ENCODE peak calls at places on chromosomes 11 and 22, in ten cellular contexts. F is kidney; A is NB4; G is fibroblast of lung; K is CD8-positive, alpha-beta T cell; N is fibroblast of pulmonary artery; L is endodermal cell; Z is A549; J is mammary epithelial cell; D is fibroblast of the aortic adventitia. U is an unnamed sample.

GRCh38 chr11:119828011-119828410 is 99.0 kb upstream of the NECTIN1 start:
- DNase-seq in F (no peak), A (no peak), G (no peak), K (no peak), N (no peak), L (no peak), Z (no peak), J (no peak), D (no peak), U (no peak)

GRCh38 chr11:124482362-124483147 is 37.1 kb upstream of the OR8B8 start:
- DNase-seq in F (no peak), A (no peak), G (peak), K (no peak), N (peak), L (peak), Z (no peak), J (no peak), D (no peak), U (no peak)

GRCh38 chr11:120334894-120335462 is 1.2 kb upstream of the ARHGEF12 start:
- DNase-seq in F (no peak), A (peak), G (peak), K (peak), N (peak), L (peak), Z (peak), J (peak), D (peak), U (peak)

GRCh38 chr11:1853376-1854131 is 670 bp downstream of the LSP1 start:
- DNase-seq in F (peak), A (no peak), G (no peak), K (no peak), N (no peak), L (no peak), Z (no peak), J (no peak), D (no peak), U (no peak)

GRCh38 chr11:125724125-125724524 is 22.0 kb upstream of the PATE1 start:
- DNase-seq in F (no peak), A (peak), G (peak), K (no peak), N (peak), L (peak), Z (no peak), J (peak), D (peak), U (no peak)

GRCh38 chr11:128365044-128365443 is 222.3 kb downstream of the ETS1 start:
- DNase-seq in F (no peak), A (peak), G (peak), K (no peak), N (peak), L (no peak), Z (no peak), J (peak), D (peak), U (no peak)

GRCh38 chr22:30183861-30184278 is 62.7 kb downstream of the LIF start:
- DNase-seq in F (no peak), A (peak), G (peak), K (no peak), N (peak), L (no peak), Z (no peak), J (peak), D (no peak), U (no peak)

GRCh38 chr11:72700026-72700610 is 25.9 kb upstream of the PDE2A start:
- DNase-seq in F (no peak), A (no peak), G (peak), K (no peak), N (peak), L (peak), Z (no peak), J (no peak), D (peak), U (no peak)

GRCh38 chr11:68528630-68529029 is 68.1 kb downstream of the PPP6R3 start:
- DNase-seq in F (no peak), A (peak), G (no peak), K (no peak), N (peak), L (no peak), Z (no peak), J (no peak), D (no peak), U (no peak)

GRCh38 chr22:23035557-23036277 is 34.6 kb upstream of the GNAZ start:
- DNase-seq in F (no peak), A (no peak), G (no peak), K (no peak), N (no peak), L (no peak), Z (no peak), J (no peak), D (no peak), U (peak)

GRCh38 chr11:74866557-74866956 is 82.3 kb downstream of the XRRA1 start:
- DNase-seq in F (no peak), A (no peak), G (no peak), K (no peak), N (no peak), L (no peak), Z (no peak), J (no peak), D (no peak), U (no peak)

GRCh38 chr11:15499684-15500083 is 385.0 kb downstream of the INSC start:
- DNase-seq in F (no peak), A (no peak), G (no peak), K (no peak), N (no peak), L (no peak), Z (no peak), J (no peak), D (no peak), U (no peak)

GRCh38 chr22:42621505-42622002 is 6.9 kb upstream of the POLDIP3 start:
- DNase-seq in F (peak), A (peak), G (peak), K (peak), N (peak), L (peak), Z (peak), J (peak), D (peak), U (no peak)

GRCh38 chr11:1531418-1531817 is 40.7 kb downstream of the DUSP8 start:
- DNase-seq in F (no peak), A (no peak), G (peak), K (no peak), N (no peak), L (no peak), Z (no peak), J (peak), D (peak), U (no peak)

GRCh38 chr22:35805466-35805865 is 87.8 kb downstream of the APOL5 start:
- DNase-seq in F (no peak), A (no peak), G (peak), K (no peak), N (no peak), L (no peak), Z (no peak), J (no peak), D (no peak), U (no peak)

GRCh38 chr11:65651589-65652510 is 10.9 kb downstream of the RELA start:
- DNase-seq in F (peak), A (peak), G (peak), K (no peak), N (peak), L (peak), Z (no peak), J (peak), D (peak), U (no peak)

GRCh38 chr11:75873417-75874148 is 58.6 kb downstream of the UVRAG start:
- DNase-seq in F (no peak), A (peak), G (no peak), K (no peak), N (no peak), L (peak), Z (no peak), J (no peak), D (peak), U (peak)

GRCh38 chr22:42714308-42714707 is 6.4 kb downstream of the A4GALT start:
- DNase-seq in F (no peak), A (no peak), G (no peak), K (no peak), N (no peak), L (no peak), Z (no peak), J (no peak), D (no peak), U (no peak)

GRCh38 chr11:122202951-122203456 is 87.0 kb upstream of the BLID start:
- DNase-seq in F (peak), A (peak), G (peak), K (no peak), N (peak), L (peak), Z (peak), J (peak), D (peak), U (no peak)

GRCh38 chr11:65502274-65502851 is 3.5 kb downstream of the MALAT1 start:
- DNase-seq in F (no peak), A (peak), G (peak), K (no peak), N (peak), L (no peak), Z (no peak), J (no peak), D (peak), U (no peak)

GRCh38 chr11:79227732-79228416 is 213.0 kb downstream of the TENM4 start:
- DNase-seq in F (no peak), A (peak), G (no peak), K (no peak), N (no peak), L (peak), Z (no peak), J (no peak), D (no peak), U (no peak)
- TF ChIP-seq CTCF in F (no peak), A (no peak), G (no peak), K (no peak), N (peak), L (peak), Z (no peak), J (no peak), D (no peak), U (no peak)

DNA sequence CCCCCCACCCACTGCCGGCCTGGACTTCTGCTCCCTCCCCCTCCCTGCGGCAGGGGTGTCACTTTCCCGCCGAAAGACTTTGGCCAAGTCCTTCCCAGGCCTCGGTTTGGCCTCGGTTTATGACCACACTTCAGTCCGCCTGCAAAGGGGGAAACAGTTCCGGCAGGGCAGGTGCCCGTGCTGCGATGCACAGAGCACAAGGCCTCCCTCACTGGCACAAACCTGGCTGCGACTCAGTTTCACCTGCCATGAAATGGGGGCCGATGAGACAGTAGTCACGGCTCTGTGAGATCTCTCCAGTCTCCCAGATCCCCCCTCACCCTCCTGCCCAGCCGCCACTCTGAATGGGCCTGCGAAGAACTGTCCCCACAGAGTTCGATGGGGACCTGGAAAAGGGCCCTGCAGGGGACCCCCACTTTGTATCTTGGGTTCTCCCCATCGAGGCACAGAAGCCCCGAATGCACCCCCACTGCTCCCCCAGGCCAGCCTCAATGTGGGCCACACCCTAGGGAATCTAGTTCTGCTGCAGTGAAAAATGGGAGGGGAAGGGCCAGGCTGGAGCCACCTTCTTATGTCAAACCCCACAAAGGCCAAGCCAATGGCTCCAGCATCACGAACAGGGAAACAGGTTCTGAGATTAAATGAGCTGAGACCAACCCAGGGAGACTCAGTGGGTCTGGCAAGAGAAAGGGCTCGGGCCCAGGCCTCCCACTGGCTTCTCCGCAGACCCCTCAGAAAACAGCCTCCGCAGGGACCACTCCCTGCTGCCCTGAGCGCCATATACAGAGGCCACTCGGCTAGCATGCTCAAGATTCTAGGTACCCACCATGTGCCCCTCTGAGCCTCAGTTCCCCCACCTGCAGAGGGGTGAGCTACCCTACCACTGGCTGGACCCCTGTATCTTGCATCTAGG is 29.0 kb downstream of the ARVCF start:
- DNase-seq in F (no peak), A (no peak), G (no peak), K (no peak), N (no peak), L (no peak), Z (no peak), J (no peak), D (no peak), U (no peak)
- H3K4me3 ChIP-seq in F (no peak), A (no peak), G (no peak), K (no peak), N (no peak), L (no peak), Z (no peak), J (no peak), D (no peak), U (no peak)

GRCh38 chr22:26642465-26643367 is 14.7 kb upstream of the MIAT start:
- DNase-seq in F (no peak), A (peak), G (peak), K (peak), N (no peak), L (peak), Z (no peak), J (no peak), D (no peak), U (no peak)
- TF ChIP-seq CTCF in F (no peak), A (peak), G (no peak), K (peak), N (no peak), L (peak), Z (no peak), J (no peak), D (no peak), U (peak)

GRCh38 chr11:3857628-3858027 is 2.2 kb downstream of the STIM1 start:
- DNase-seq in F (no peak), A (peak), G (no peak), K (no peak), N (no peak), L (no peak), Z (no peak), J (no peak), D (no peak), U (no peak)

GRCh38 chr11:3856856-3857553 is 1.5 kb downstream of the STIM1 start:
- DNase-seq in F (no peak), A (no peak), G (no peak), K (no peak), N (no peak), L (no peak), Z (no peak), J (no peak), D (no peak), U (no peak)

GRCh38 chr11:3859373-3859881 is 4.0 kb downstream of the STIM1 start:
- DNase-seq in F (no peak), A (peak), G (no peak), K (no peak), N (no peak), L (peak), Z (no peak), J (no peak), D (no peak), U (peak)

GRCh38 chr11:3861698-3862097 is 6.2 kb downstream of the STIM1 start:
- DNase-seq in F (no peak), A (peak), G (no peak), K (no peak), N (peak), L (no peak), Z (no peak), J (no peak), D (no peak), U (no peak)

GRCh38 chr11:3860360-3860759 is 4.9 kb downstream of the STIM1 start:
- DNase-seq in F (no peak), A (no peak), G (no peak), K (no peak), N (no peak), L (no peak), Z (no peak), J (no peak), D (no peak), U (no peak)
- H3K4me3 ChIP-seq in F (no peak), A (peak), G (no peak), K (peak), N (no peak), L (no peak), Z (no peak), J (no peak), D (no peak), U (no peak)

GRCh38 chr11:102912482-102912830 is 37.7 kb upstream of the MMP12 start:
- DNase-seq in F (no peak), A (no peak), G (peak), K (no peak), N (no peak), L (no peak), Z (no peak), J (peak), D (no peak), U (no peak)

GRCh38 chr11:102911758-102912481 is 37.1 kb upstream of the MMP12 start:
- DNase-seq in F (no peak), A (no peak), G (no peak), K (no peak), N (no peak), L (peak), Z (no peak), J (peak), D (no peak), U (no peak)

GRCh38 chr11:102920118-102920684 is 35.3 kb downstream of the MMP13 start:
- DNase-seq in F (no peak), A (peak), G (no peak), K (no peak), N (no peak), L (no peak), Z (no peak), J (no peak), D (no peak), U (no peak)

GRCh38 chr11:102914238-102915043 is 39.7 kb upstream of the MMP12 start:
- DNase-seq in F (no peak), A (peak), G (peak), K (no peak), N (peak), L (peak), Z (peak), J (peak), D (peak), U (no peak)

DNA sequence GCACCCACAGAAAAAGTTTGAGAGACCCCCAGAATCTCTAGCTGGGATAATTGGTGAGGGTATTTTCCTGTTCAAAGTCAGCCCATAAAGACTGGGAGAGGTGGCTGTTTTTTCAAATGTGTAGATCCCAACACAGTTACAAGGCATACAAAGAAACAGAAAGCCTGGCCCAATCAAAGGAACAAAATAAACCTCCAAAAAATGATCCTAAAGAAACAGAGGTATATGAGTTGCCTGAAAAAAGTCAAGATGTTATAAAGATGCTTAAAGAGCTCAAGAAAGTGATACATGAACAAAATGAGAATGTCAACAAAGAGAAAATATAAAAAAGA is 40.2 kb upstream of the MMP12 start:
- DNase-seq in F (no peak), A (no peak), G (no peak), K (no peak), N (no peak), L (no peak), Z (no peak), J (no peak), D (no peak), U (no peak)
- TF ChIP-seq CTCF in F (no peak), A (no peak), G (no peak), K (no peak), N (no peak), L (peak), Z (no peak), J (no peak), D (no peak), U (no peak)

GRCh38 chr11:17793642-17794170 is 59.1 kb downstream of the KCNC1 start:
- DNase-seq in F (no peak), A (no peak), G (no peak), K (no peak), N (no peak), L (no peak), Z (no peak), J (no peak), D (no peak), U (no peak)
- H3K4me3 ChIP-seq in F (no peak), A (no peak), G (no peak), K (no peak), N (no peak), L (no peak), Z (no peak), J (no peak), D (no peak), U (no peak)

GRCh38 chr11:13249992-13250391 is 27.6 kb upstream of the BMAL1 start:
- DNase-seq in F (no peak), A (no peak), G (no peak), K (no peak), N (peak), L (no peak), Z (no peak), J (peak), D (no peak), U (no peak)
- TF ChIP-seq CTCF in F (no peak), A (no peak), G (no peak), K (no peak), N (peak), L (peak), Z (peak), J (peak), D (peak), U (peak)